ENCODE peak calls at places on chromosomes 6 and 20, in five cellular contexts. U is heart right ventricle, W is upper lobe of right lung, O is cardiac muscle cell, G is body of pancreas. E is an unnamed sample.

GRCh38 chr6:130932956-130933355 is 105.8 kb downstream of the SMLR1 start:
- DNase-seq in U (no peak), W (no peak), O (no peak), G (no peak), E (no peak)

GRCh38 chr6:11714116-11714797 is 64.3 kb downstream of the ADTRP start:
- DNase-seq in U (no peak), W (no peak), O (no peak), G (no peak), E (no peak)

GRCh38 chr6:108164815-108165706 is 761 bp upstream of the NR2E1 start:
- DNase-seq in U (no peak), W (no peak), O (no peak), G (no peak), E (no peak)

GRCh38 chr20:62577447-62577846 is 64.9 kb upstream of the SLCO4A1 start:
- DNase-seq in U (no peak), W (no peak), O (no peak), G (peak; percentile 42), E (no peak)

GRCh38 chr6:118680452-118681095 is 29.2 kb upstream of the CEP85L start:
- DNase-seq in U (no peak), W (no peak), O (no peak), G (no peak), E (no peak)

GRCh38 chr6:107968081-107968480 is 10.1 kb upstream of the SEC63 start:
- DNase-seq in U (no peak), W (no peak), O (no peak), G (no peak), E (no peak)

GRCh38 chr20:13166006-13166405 is 55.1 kb upstream of the ISM1 start:
- DNase-seq in U (no peak), W (no peak), O (no peak), G (no peak), E (no peak)

GRCh38 chr6:81331526-81331925 is 421.0 kb downstream of the TENT5A start:
- DNase-seq in U (no peak), W (no peak), O (peak; percentile 2), G (no peak), E (peak; percentile 56)

GRCh38 chr6:129485746-129486145 is 224.2 kb downstream of the ARHGAP18 start:
- DNase-seq in U (no peak), W (no peak), O (no peak), G (no peak), E (no peak)

GRCh38 chr20:34566978-34567884 is 8.7 kb downstream of the MAP1LC3A start:
- DNase-seq in U (no peak), W (no peak), O (no peak), G (peak; percentile 37), E (no peak)

GRCh38 chr20:44513871-44514270 is 8.0 kb downstream of the SERINC3 start:
- DNase-seq in U (no peak), W (no peak), O (no peak), G (no peak), E (no peak)

GRCh38 chr6:98924647-98925046 is 23.1 kb downstream of the FBXL4 start:
- DNase-seq in U (peak; percentile 45), W (no peak), O (no peak), G (peak; percentile 56), E (no peak)

GRCh38 chr6:46102123-46102522 is 27.7 kb upstream of the ENPP4 start:
- DNase-seq in U (no peak), W (no peak), O (no peak), G (no peak), E (no peak)

GRCh38 chr6:168886964-168887363 is 366.7 kb downstream of the THBS2 start:
- DNase-seq in U (no peak), W (no peak), O (no peak), G (peak; percentile 46), E (no peak)

GRCh38 chr6:149897015-149897697 is 757 bp downstream of the RAET1E start:
- DNase-seq in U (peak; percentile 79), W (peak; percentile 76), O (peak; percentile 96), G (peak; percentile 77), E (peak; percentile 55)

GRCh38 chr20:10524034-10524476 is 89.0 kb downstream of the SLX4IP start:
- DNase-seq in U (peak; percentile 58), W (no peak), O (peak; percentile 54), G (peak; percentile 47), E (no peak)

GRCh38 chr6:169623343-169623742 is 78.5 kb downstream of the WDR27 start:
- DNase-seq in U (no peak), W (no peak), O (no peak), G (no peak), E (no peak)

GRCh38 chr6:27547157-27548075 is 74.5 kb upstream of the ZNF184 start:
- DNase-seq in U (no peak), W (no peak), O (peak; percentile 67), G (no peak), E (no peak)

GRCh38 chr6:11766056-11766455 is 12.5 kb downstream of the ADTRP start:
- DNase-seq in U (no peak), W (no peak), O (peak; percentile 25), G (no peak), E (no peak)

GRCh38 chr6:30325150-30325872 is 1.4 kb upstream of the TRIM39 start:
- DNase-seq in U (no peak), W (no peak), O (peak; percentile 59), G (peak; percentile 38), E (no peak)

GRCh38 chr20:38260378-38261053 is at the start of gene KIAA1755:
- DNase-seq in U (peak; percentile 36), W (no peak), O (peak; percentile 36), G (no peak), E (no peak)

GRCh38 chr6:26577720-26578072 is 19.1 kb upstream of the ABT1 start:
- DNase-seq in U (no peak), W (no peak), O (no peak), G (no peak), E (no peak)

GRCh38 chr20:57397004-57397692 is 6.0 kb downstream of the RBM38 start:
- DNase-seq in U (no peak), W (peak; percentile 52), O (no peak), G (no peak), E (no peak)

GRCh38 chr6:154622618-154623336 is 110.4 kb upstream of the SCAF8 start:
- DNase-seq in U (no peak), W (no peak), O (no peak), G (peak; percentile 89), E (no peak)

GRCh38 chr6:2103644-2104523 is 141.5 kb downstream of the GMDS start:
- DNase-seq in U (no peak), W (no peak), O (peak; percentile 70), G (no peak), E (no peak)

GRCh38 chr20:51156041-51156795 is 133.3 kb upstream of the KCNG1 start:
- DNase-seq in U (no peak), W (no peak), O (peak; percentile 94), G (no peak), E (no peak)

GRCh38 chr6:124203812-124204167 is 400.1 kb downstream of the NKAIN2 start:
- DNase-seq in U (no peak), W (no peak), O (peak; percentile 26), G (no peak), E (no peak)

GRCh38 chr6:158095671-158096070 is 72.4 kb downstream of the SERAC1 start:
- DNase-seq in U (no peak), W (no peak), O (no peak), G (no peak), E (no peak)

GRCh38 chr6:46491789-46492547 is 719 bp upstream of the RCAN2 start:
- DNase-seq in U (peak; percentile 56), W (peak; percentile 75), O (peak; percentile 6), G (peak; percentile 65), E (no peak)

GRCh38 chr6:6655805-6656251 is 67.3 kb downstream of the LY86 start:
- DNase-seq in U (no peak), W (no peak), O (no peak), G (no peak), E (no peak)

GRCh38 chr6:109722564-109723254 is 31.6 kb downstream of the FIG4 start:
- DNase-seq in U (no peak), W (no peak), O (no peak), G (no peak), E (no peak)

GRCh38 chr20:60222497-60222896 is 264.3 kb downstream of the CDH26 start:
- DNase-seq in U (no peak), W (no peak), O (no peak), G (no peak), E (no peak)

GRCh38 chr20:60228255-60228654 is 270.0 kb downstream of the CDH26 start:
- DNase-seq in U (no peak), W (peak; percentile 58), O (no peak), G (no peak), E (no peak)

GRCh38 chr20:60223174-60223573 is 265.0 kb downstream of the CDH26 start:
- DNase-seq in U (no peak), W (no peak), O (no peak), G (no peak), E (no peak)

GRCh38 chr20:60221593-60221992 is 263.4 kb downstream of the CDH26 start:
- DNase-seq in U (no peak), W (no peak), O (no peak), G (no peak), E (no peak)

GRCh38 chr20:60224914-60225313 is 266.7 kb downstream of the CDH26 start:
- DNase-seq in U (no peak), W (no peak), O (no peak), G (no peak), E (no peak)
- TF ChIP-seq CTCF in U (no peak), W (peak; percentile 19), O (no peak), G (no peak), E (peak; percentile 47)

GRCh38 chr6:134720353-134721094 is 229.4 kb downstream of the ALDH8A1 start:
- DNase-seq in U (peak; percentile 59), W (no peak), O (peak; percentile 49), G (no peak), E (no peak)
- H3K4me3 ChIP-seq in U (no peak overlapping the region), W (no peak overlapping the region), O (no peak overlapping the region), G (no peak overlapping the region), E (no peak overlapping the region)

DNA sequence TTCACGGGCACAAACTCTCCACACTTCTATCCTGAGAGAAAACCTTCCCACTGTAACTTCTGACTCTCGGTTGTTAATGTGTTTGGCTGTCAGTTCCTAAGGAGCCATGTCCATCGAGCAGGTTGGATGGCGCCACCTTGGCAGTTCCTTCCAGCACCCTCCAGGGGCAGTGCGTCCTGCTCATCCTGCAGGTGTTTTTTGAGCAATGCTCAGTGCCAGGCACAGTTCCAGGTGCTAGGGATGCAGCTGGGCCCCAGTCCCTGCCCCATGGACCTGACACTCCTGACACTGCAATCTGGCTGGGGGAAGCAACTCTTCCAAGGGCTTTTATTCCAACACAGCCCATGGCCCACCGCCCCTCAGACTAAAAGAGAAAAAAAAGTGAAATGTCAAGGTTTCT is 376.4 kb downstream of the PREX1 start:
- DNase-seq in U (no peak), W (no peak), O (no peak), G (no peak), E (no peak)
- TF ChIP-seq CTCF in U (no peak), W (no peak), O (no peak), G (no peak), E (no peak)

DNA sequence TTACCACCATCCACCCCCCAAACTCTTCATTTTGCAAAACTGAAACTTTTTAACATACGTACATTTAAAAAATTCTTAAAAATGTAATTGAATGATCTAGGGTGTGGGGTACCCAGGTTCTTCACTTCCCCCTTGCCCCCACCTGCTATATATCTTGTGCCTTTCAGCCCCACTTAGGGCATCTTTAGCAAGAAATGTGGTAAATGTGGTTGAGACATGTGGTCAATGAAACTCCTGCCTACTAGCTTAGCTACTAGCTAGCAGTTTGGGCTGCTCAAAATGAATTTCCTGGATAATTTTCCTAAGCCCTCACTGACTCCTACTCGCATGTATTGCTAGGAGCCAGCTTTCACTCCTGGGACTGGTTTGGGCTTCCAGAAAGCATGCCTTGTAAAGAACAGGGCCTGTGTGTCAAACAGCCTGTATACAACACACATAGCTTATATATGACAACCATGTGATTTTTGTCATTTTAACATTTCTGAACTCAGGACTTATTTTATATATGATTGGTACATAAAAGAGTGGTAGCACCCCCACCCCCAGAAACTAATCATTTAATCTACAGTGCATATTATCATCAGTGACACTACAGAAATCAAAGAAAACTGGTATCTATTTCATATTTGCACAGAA is 257.2 kb downstream of the ATXN1 start:
- DNase-seq in U (no peak), W (no peak), O (no peak), G (no peak), E (no peak)
- H3K4me3 ChIP-seq in U (no peak overlapping the region), W (no peak overlapping the region), O (no peak overlapping the region), G (no peak overlapping the region), E (no peak overlapping the region)

E was measured in AG04449.